ENCODE peak calls at places on chromosomes 7 and 10, in five cellular contexts. E is H9, W is neuronal stem cell, N is H1, Q is IMR-90. J is an unnamed sample.

GRCh38 chr7:98840604-98841508 is 29.0 kb downstream of the TMEM130 start:
- DNase-seq in E (no peak), W (no peak), N (no peak), Q (peak), J (no peak)

GRCh38 chr7:55307123-55307916 is 57.8 kb upstream of the LANCL2 start:
- DNase-seq in E (peak), W (no peak), N (no peak), Q (peak), J (no peak)

GRCh38 chr10:17001961-17002749 is 127.5 kb downstream of the CUBN start:
- DNase-seq in E (no peak), W (no peak), N (no peak), Q (peak), J (peak)

GRCh38 chr7:114823290-114823689 is 98.6 kb upstream of the MDFIC start:
- DNase-seq in E (peak), W (no peak), N (no peak), Q (peak), J (no peak)

GRCh38 chr7:140364819-140365218 is 33.5 kb downstream of the SLC37A3 start:
- DNase-seq in E (no peak), W (no peak), N (no peak), Q (no peak), J (no peak)

GRCh38 chr7:101947899-101948298 is 130.5 kb downstream of the CUX1 start:
- DNase-seq in E (no peak), W (no peak), N (no peak), Q (no peak), J (peak)

GRCh38 chr7:158061884-158062656 is 525.6 kb downstream of the PTPRN2 start:
- DNase-seq in E (no peak), W (no peak), N (no peak), Q (no peak), J (no peak)

GRCh38 chr7:155184923-155185322 is 112.8 kb upstream of the INSIG1 start:
- DNase-seq in E (no peak), W (no peak), N (no peak), Q (no peak), J (no peak)

GRCh38 chr10:728603-729002 is 39.1 kb upstream of the DIP2C start:
- DNase-seq in E (no peak), W (no peak), N (no peak), Q (no peak), J (no peak)

GRCh38 chr7:92404170-92404614 is 43.1 kb upstream of the GATAD1 start:
- DNase-seq in E (no peak), W (no peak), N (no peak), Q (no peak), J (no peak)

GRCh38 chr7:155918720-155919399 is 106.6 kb upstream of the SHH start:
- DNase-seq in E (no peak), W (no peak), N (no peak), Q (peak), J (peak)

GRCh38 chr10:17742918-17743317 is 9.1 kb upstream of the TMEM236 start:
- DNase-seq in E (peak), W (peak), N (peak), Q (peak), J (peak)

GRCh38 chr7:117041007-117041406 is 87.7 kb downstream of the ST7 start:
- DNase-seq in E (no peak), W (no peak), N (no peak), Q (peak), J (no peak)

GRCh38 chr7:106122713-106123112 is 10.6 kb upstream of the SYPL1 start:
- DNase-seq in E (no peak), W (no peak), N (no peak), Q (no peak), J (no peak)

GRCh38 chr7:106127984-106128780 is 16.1 kb upstream of the SYPL1 start:
- DNase-seq in E (no peak), W (no peak), N (no peak), Q (peak), J (peak)

GRCh38 chr7:106126170-106126938 is 14.2 kb upstream of the SYPL1 start:
- DNase-seq in E (no peak), W (no peak), N (no peak), Q (peak), J (peak)

GRCh38 chr7:106124176-106124575 is 12.1 kb upstream of the SYPL1 start:
- DNase-seq in E (no peak), W (no peak), N (no peak), Q (no peak), J (no peak)

GRCh38 chr7:106125417-106125816 is 13.3 kb upstream of the SYPL1 start:
- DNase-seq in E (no peak), W (no peak), N (no peak), Q (peak), J (no peak)
- H3K18ac ChIP-seq in E (no peak), W (no peak), N (no peak), Q (no peak), J (no peak)

GRCh38 chr7:29126804-29127203 is 19.5 kb downstream of the CPVL start:
- DNase-seq in E (no peak), W (no peak), N (no peak), Q (no peak), J (no peak)
- H4K8ac ChIP-seq in E (no peak), W (no peak), N (no peak), Q (no peak), J (no peak)

GRCh38 chr10:132370426-132371340 is 26.3 kb upstream of the PWWP2B start:
- DNase-seq in E (no peak), W (no peak), N (no peak), Q (no peak), J (no peak)
- H3K4me2 ChIP-seq in E (no peak), W (no peak), N (no peak), Q (no peak), J (no peak)

GRCh38 chr10:86827639-86828038 is 71.2 kb downstream of the BMPR1A start:
- DNase-seq in E (no peak), W (no peak), N (no peak), Q (no peak), J (no peak)
- H3K18ac ChIP-seq in E (no peak), W (no peak), N (no peak), Q (no peak), J (no peak)

GRCh38 chr10:88896336-88897018 is 16.4 kb downstream of the STAMBPL1 start:
- DNase-seq in E (no peak), W (no peak), N (no peak), Q (no peak), J (no peak)
- H4K8ac ChIP-seq in E (no peak), W (no peak), N (no peak), Q (peak), J (no peak)

GRCh38 chr7:74483402-74484336 is 30.0 kb downstream of the GTF2IRD1 start:
- DNase-seq in E (no peak), W (no peak), N (no peak), Q (peak), J (peak)
- H3K4me2 ChIP-seq in E (no peak), W (no peak), N (no peak), Q (peak), J (peak)

GRCh38 chr10:3046941-3047621 is 20.3 kb upstream of the PFKP start:
- DNase-seq in E (no peak), W (no peak), N (no peak), Q (peak), J (no peak)

GRCh38 chr10:3048114-3049019 is 19.0 kb upstream of the PFKP start:
- DNase-seq in E (peak), W (no peak), N (no peak), Q (peak), J (peak)

GRCh38 chr10:3046210-3046779 is 21.1 kb upstream of the PFKP start:
- DNase-seq in E (no peak), W (no peak), N (no peak), Q (no peak), J (no peak)

GRCh38 chr10:3045471-3046209 is 21.7 kb upstream of the PFKP start:
- DNase-seq in E (peak), W (peak), N (peak), Q (peak), J (peak)

GRCh38 chr10:3047622-3047995 is 19.7 kb upstream of the PFKP start:
- DNase-seq in E (no peak), W (no peak), N (no peak), Q (no peak), J (no peak)
- H3K18ac ChIP-seq in E (no peak), W (peak), N (no peak), Q (peak), J (no peak)

DNA sequence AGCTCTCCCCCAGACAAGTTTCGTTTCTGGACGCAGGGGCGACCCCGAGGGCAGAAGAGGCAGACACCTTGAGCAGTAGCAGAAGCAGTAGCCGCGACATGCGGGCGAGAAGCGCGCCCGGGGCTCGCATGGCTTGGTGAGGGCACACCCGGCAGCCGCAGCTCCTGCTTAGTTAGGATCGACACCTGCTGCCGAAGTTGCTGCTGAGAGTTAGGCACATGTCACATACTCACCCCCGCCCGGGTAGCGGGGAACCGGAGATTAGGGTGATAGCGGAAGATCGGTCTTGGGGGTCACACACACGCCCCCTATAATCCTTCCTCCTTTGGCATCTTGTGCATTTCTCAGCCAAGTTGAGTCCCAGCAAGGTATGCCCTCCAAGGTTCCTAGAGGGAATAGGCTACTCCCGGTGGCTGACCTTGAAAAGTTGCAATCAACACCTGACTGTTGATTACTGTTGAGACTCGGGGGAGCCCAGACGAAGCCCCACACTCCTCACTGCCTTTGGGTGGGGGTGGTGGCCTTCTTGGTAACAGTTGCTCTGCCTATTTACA is 668 bp downstream of the GPR37 start:
- DNase-seq in E (peak), W (peak), N (peak), Q (peak), J (no peak)
- H4K8ac ChIP-seq in E (no peak), W (no peak), N (no peak), Q (peak), J (peak)

GRCh38 chr7:14196555-14196954 is 207.1 kb upstream of the ETV1 start:
- DNase-seq in E (no peak), W (no peak), N (no peak), Q (peak), J (no peak)
- H3K4me2 ChIP-seq in E (no peak), W (no peak), N (no peak), Q (no peak), J (no peak)

GRCh38 chr10:85995791-85996190 is 370.8 kb downstream of the GRID1 start:
- DNase-seq in E (no peak), W (no peak), N (no peak), Q (peak), J (no peak)

GRCh38 chr10:85993840-85994507 is 372.6 kb downstream of the GRID1 start:
- DNase-seq in E (no peak), W (no peak), N (no peak), Q (no peak), J (no peak)

GRCh38 chr10:85997544-85997943 is 369.1 kb downstream of the GRID1 start:
- DNase-seq in E (no peak), W (no peak), N (no peak), Q (no peak), J (no peak)

GRCh38 chr10:85993140-85993539 is 373.5 kb downstream of the GRID1 start:
- DNase-seq in E (no peak), W (no peak), N (no peak), Q (no peak), J (no peak)

DNA sequence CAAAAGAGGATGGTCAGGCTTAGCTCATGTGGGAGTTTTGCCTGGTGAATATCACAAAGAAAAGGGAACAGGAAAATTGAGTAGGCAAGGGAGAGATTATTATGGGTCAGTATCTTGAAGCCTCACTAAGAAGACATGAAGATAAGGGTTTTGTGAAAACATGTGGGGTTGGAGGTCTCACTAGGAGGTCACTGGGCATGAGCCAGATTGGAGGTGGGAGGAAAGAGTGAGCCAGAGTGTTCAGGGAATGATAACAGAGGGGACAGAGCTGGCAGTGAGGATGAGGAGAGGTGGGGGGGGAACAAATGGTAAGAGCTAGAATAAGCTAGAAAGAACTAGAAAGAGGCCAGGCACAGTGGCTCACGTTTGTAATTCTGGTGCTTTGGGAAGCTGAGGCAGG is 374.3 kb downstream of the GRID1 start:
- DNase-seq in E (no peak), W (no peak), N (no peak), Q (no peak), J (no peak)
- H3K18ac ChIP-seq in E (no peak), W (no peak), N (no peak), Q (no peak), J (no peak)

J was measured in mesenchymal stem cell.